ENCODE peak calls at places on chromosome 18, in nine cellular contexts. Y is H9; M is right lobe of liver; O is stimulated activated CD4-positive, alpha-beta T cell treated with anti-CD3 and anti-CD28 coated beads, Interleukin-4, amount 100 ng/mL, for 48 hours; J is heart right ventricle; C is AG08396; K is activated CD4-positive, alpha-beta T cell treated with anti-CD3 and anti-CD28 coated beads, Interleukin-2, amount 50 U/mL, for 24 hours; B is ureter; W is kidney. S is an unnamed sample.

GRCh38 chr18:71114550-71115210 is 825.8 kb downstream of the SOCS6 start:
- DNase-seq in Y (no peak), M (no peak), O (no peak), J (no peak), C (no peak), K (no peak), B (no peak), W (no peak), S (no peak)

GRCh38 chr18:26307161-26307773 is 81.0 kb downstream of the TAF4B start:
- DNase-seq in Y (no peak), M (no peak), O (no peak), J (no peak), C (peak), K (no peak), B (no peak), W (no peak), S (no peak)

GRCh38 chr18:59874166-59874565 is 25.6 kb upstream of the PMAIP1 start:
- DNase-seq in Y (no peak), M (no peak), O (no peak), J (no peak), C (peak), K (no peak), B (no peak), W (no peak), S (no peak)

GRCh38 chr18:38170845-38171244 is 605.2 kb upstream of the CELF4 start:
- DNase-seq in Y (no peak), M (no peak), O (no peak), J (no peak), C (no peak), K (no peak), B (no peak), W (no peak), S (no peak)

GRCh38 chr18:48543228-48543627 is 4.4 kb downstream of the CTIF start:
- DNase-seq in Y (peak), M (no peak), O (no peak), J (no peak), C (no peak), K (no peak), B (no peak), W (no peak), S (no peak)

GRCh38 chr18:23540867-23541266 is 37.6 kb downstream of the RMC1 start:
- DNase-seq in Y (no peak), M (no peak), O (no peak), J (no peak), C (no peak), K (no peak), B (no peak), W (no peak), S (no peak)

GRCh38 chr18:22253676-22254075 is 84.3 kb downstream of the GATA6 start:
- DNase-seq in Y (no peak), M (no peak), O (no peak), J (no peak), C (no peak), K (no peak), B (no peak), W (peak), S (no peak)

GRCh38 chr18:74590606-74591005 is 7.1 kb upstream of the ZNF407 start:
- DNase-seq in Y (no peak), M (no peak), O (no peak), J (no peak), C (no peak), K (no peak), B (no peak), W (no peak), S (no peak)

GRCh38 chr18:63150942-63151421 is 168.6 kb downstream of the BCL2 start:
- DNase-seq in Y (no peak), M (no peak), O (no peak), J (no peak), C (no peak), K (no peak), B (no peak), W (no peak), S (no peak)

GRCh38 chr18:47772374-47773248 is 157.8 kb downstream of the SMAD2 start:
- DNase-seq in Y (peak), M (peak), O (peak), J (peak), C (peak), K (peak), B (no peak), W (no peak), S (peak)

GRCh38 chr18:76610933-76611749 is 116.1 kb upstream of the ZNF516 start:
- DNase-seq in Y (no peak), M (peak), O (no peak), J (no peak), C (peak), K (no peak), B (no peak), W (no peak), S (no peak)

GRCh38 chr18:13159579-13159978 is 59.0 kb upstream of the LDLRAD4 start:
- DNase-seq in Y (peak), M (no peak), O (no peak), J (no peak), C (peak), K (peak), B (no peak), W (no peak), S (no peak)